ENCODE peak calls at places on chromosome 1, in seven cellular contexts. K is left ventricle myocardium inferior, P is spleen, M is colonic mucosa, Z is stomach, U is glutamatergic neuron, J is nephron progenitor cell. X is an unnamed sample.

GRCh38 chr1:236686815-236687160 is 489 bp downstream of the ACTN2 start:
- DNase-seq in K (peak; percentile 24), Z (no peak), J (no peak), M (no peak), P (no peak), U (peak; percentile 24), X (no peak)

GRCh38 chr1:225813250-225813964 is 3.5 kb downstream of the EPHX1 start:
- DNase-seq in Z (peak; percentile 42), P (no peak), M (peak; percentile 76), U (no peak), K (peak; percentile 68), J (peak; percentile 68), X (no peak)

GRCh38 chr1:28889357-28889756 is 25.0 kb upstream of the EPB41 start:
- DNase-seq in Z (no peak), P (no peak), M (no peak), U (no peak), J (no peak), K (no peak), X (no peak)

GRCh38 chr1:92123868-92124267 is 43.7 kb downstream of the BTBD8 start:
- DNase-seq in M (no peak), K (no peak), U (no peak), Z (no peak), J (no peak), P (no peak), X (no peak)

GRCh38 chr1:86062458-86062857 is 94.1 kb downstream of the COL24A1 start:
- DNase-seq in M (no peak), J (no peak), Z (no peak), K (no peak), U (no peak), P (no peak), X (no peak)

GRCh38 chr1:16032388-16033100 is 10.7 kb downstream of the CLCNKA start:
- DNase-seq in J (peak; percentile 94), K (peak; percentile 87), P (peak; percentile 86), M (peak; percentile 83), Z (peak; percentile 88), U (peak; percentile 95), X (peak; percentile 91)

GRCh38 chr1:1889847-1890505 is 911 bp downstream of the GNB1 start:
- DNase-seq in J (peak; percentile 55), Z (peak; percentile 62), U (peak; percentile 47), M (peak; percentile 62), K (peak; percentile 76), P (peak; percentile 95), X (peak; percentile 56)

GRCh38 chr1:181981821-181982220 is 79.7 kb downstream of the ZNF648 start:
- DNase-seq in J (no peak), K (no peak), P (no peak), U (no peak), M (no peak), Z (no peak), X (no peak)

GRCh38 chr1:92459871-92460320 is 26.8 kb downstream of the GFI1 start:
- DNase-seq in M (no peak), U (no peak), K (no peak), P (no peak), J (no peak), Z (no peak), X (no peak)

GRCh38 chr1:42136466-42136865 is 16.7 kb upstream of the GUCA2B start:
- DNase-seq in U (no peak), P (no peak), J (no peak), M (no peak), Z (no peak), K (no peak), X (no peak)

GRCh38 chr1:118974641-118975040 is 13.5 kb downstream of the TBX15 start:
- DNase-seq in K (no peak), Z (no peak), J (no peak), U (no peak), M (no peak), P (no peak), X (no peak)

GRCh38 chr1:186974774-186975181 is 146.0 kb downstream of the PLA2G4A start:
- DNase-seq in M (no peak), P (no peak), U (no peak), K (no peak), Z (no peak), J (no peak), X (no peak)

GRCh38 chr1:154767315-154768240 is 102.5 kb downstream of the KCNN3 start:
- DNase-seq in U (no peak), J (no peak), Z (no peak), P (peak; percentile 33), M (no peak), K (peak; percentile 64), X (no peak)

GRCh38 chr1:62433861-62434611 is 2.8 kb upstream of the USP1 start:
- DNase-seq in P (no peak), K (no peak), J (no peak), Z (no peak), M (no peak), U (no peak), X (no peak)

GRCh38 chr1:42748021-42748420 is 8.0 kb upstream of the CLDN19 start:
- DNase-seq in K (no peak), P (no peak), J (no peak), Z (no peak), U (no peak), M (no peak), X (no peak)

GRCh38 chr1:212518188-212518951 is 85.7 kb downstream of the NENF start:
- DNase-seq in K (peak; percentile 85), Z (peak; percentile 64), U (no peak), P (no peak), M (peak; percentile 87), J (no peak), X (no peak)

GRCh38 chr1:22176258-22176657 is 33.4 kb upstream of the WNT4 start:
- DNase-seq in U (no peak), K (no peak), J (no peak), Z (no peak), P (peak; percentile 40), M (no peak), X (no peak)

GRCh38 chr1:52759908-52760307 is 33.7 kb downstream of the ZYG11B start:
- DNase-seq in U (no peak), M (no peak), Z (no peak), K (no peak), P (no peak), J (no peak), X (no peak)

DNA sequence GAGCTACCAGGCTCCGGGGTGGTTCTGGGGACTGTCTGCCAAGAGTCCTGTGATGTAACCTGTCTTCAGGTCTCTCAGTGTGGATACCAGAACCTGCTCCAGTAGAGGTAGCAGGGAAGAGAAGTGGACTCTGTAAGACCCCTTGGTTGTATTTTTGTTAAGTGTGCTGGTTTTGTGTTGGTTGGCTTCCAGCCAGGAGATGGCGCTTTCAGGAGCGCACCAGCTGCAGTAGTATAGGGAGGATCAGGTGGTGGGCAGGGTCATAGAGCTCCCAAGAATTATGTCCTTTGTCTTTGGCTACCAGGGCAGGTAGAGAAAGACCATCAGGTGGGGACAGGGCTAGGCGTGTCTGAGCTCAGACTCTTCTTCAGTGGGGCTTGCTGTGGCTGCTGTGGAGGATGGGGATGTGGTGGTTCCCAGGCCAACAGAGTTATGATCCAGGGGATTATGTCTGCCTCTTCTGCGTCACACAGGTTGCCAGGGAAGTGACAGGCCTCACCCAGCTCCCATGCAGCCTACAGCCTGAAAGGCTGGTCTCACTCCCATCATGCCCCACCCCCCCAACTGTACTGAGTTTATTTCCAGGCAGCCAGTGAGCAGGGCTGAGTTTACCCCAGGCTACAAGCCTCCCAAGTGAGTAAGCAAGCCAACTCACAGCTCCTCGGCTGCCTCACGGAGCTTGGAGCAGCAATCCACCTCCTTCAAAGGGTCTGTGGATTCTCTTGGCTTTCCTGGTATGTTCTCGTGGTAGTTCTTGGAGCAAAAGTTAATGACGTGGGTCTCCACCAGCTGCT is 1147.4 kb upstream of the ADGRL4 start:
- DNase-seq in K (no peak), U (no peak), M (no peak), J (no peak), P (peak; percentile 36), Z (no peak), X (no peak)
- TF ChIP-seq CTCF in K (no peak), U (no peak), M (no peak), J (no peak), P (no peak), Z (no peak), X (no peak)

GRCh38 chr1:80529546-80529945 is 1271.2 kb upstream of the ADGRL2 start:
- DNase-seq in Z (no peak), U (no peak), P (no peak), K (no peak), M (no peak), J (no peak), X (no peak)
- TF ChIP-seq CTCF in Z (no peak), U (no peak), P (no peak), K (no peak), M (no peak), J (no peak), X (no peak)

GRCh38 chr1:97136971-97137370 is 415.4 kb downstream of the PTBP2 start:
- DNase-seq in M (no peak), Z (no peak), J (no peak), U (no peak), K (no peak), P (no peak), X (no peak)

GRCh38 chr1:97135972-97136371 is 414.4 kb downstream of the PTBP2 start:
- DNase-seq in K (no peak), M (no peak), Z (no peak), P (no peak), U (no peak), J (no peak), X (no peak)

GRCh38 chr1:97139512-97139911 is 417.9 kb downstream of the PTBP2 start:
- DNase-seq in P (no peak), U (no peak), J (no peak), Z (no peak), M (no peak), K (no peak), X (no peak)

GRCh38 chr1:97137862-97138514 is 416.4 kb downstream of the PTBP2 start:
- DNase-seq in Z (no peak), J (peak; percentile 27), U (peak; percentile 22), K (no peak), P (no peak), M (peak; percentile 41), X (peak; percentile 39)

DNA sequence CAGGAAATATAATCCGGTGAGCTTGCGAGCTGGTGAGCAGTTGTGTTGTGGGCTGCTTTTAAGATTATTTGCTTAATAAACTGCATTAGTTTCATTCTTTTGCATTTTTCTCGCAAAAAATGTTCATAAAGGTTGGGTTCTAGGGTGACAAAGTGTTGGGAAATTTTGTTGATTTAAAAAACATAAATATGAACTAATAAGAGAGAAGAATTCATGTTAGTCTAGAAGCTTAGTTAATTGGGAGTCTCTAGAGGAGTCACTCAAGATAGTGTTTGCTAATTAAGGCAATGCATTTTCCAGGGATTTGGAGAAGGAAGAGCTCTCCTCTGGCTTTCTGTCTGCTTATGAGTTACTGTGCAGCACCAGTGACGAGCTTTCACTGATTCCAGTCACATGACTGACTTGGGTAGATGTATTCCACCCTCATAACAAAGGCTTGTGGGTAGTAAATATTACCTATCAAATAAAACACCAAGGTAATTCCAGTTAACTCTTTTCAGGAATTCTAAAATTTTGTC is 417.0 kb downstream of the PTBP2 start:
- DNase-seq in M (no peak), P (no peak), U (no peak), Z (no peak), J (no peak), K (no peak), X (no peak)
- TF ChIP-seq CTCF in M (peak; percentile 1), P (no peak), U (no peak), Z (no peak), J (no peak), K (no peak), X (no peak)

DNA sequence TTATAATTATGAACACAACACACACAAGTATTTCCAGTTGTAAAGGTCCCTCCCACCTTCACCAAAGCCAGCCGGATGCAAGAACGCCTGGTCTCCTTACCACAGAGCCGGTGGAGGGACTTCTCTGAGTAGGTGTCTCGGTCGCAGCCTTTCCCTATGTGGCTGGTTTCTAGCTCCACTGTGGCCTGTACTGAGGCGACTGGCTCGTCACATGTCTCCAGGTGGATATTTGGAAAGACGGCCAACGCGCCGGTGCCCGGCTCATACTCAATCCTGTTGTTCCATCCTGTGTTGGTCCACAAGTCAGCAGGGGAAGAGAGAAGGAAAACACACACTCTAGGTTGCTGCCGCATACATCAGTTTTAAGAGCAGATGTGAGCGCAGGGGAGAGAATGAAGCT is 74.4 kb downstream of the CLSTN1 start:
- DNase-seq in J (no peak), K (no peak), U (no peak), M (no peak), Z (no peak), P (no peak), X (no peak)
- TF ChIP-seq CTCF in J (no peak), K (no peak), U (no peak), M (no peak), Z (no peak), P (no peak), X (no peak)